ENCODE peak calls at places on chromosomes 2 and 18, in five cellular contexts. Z, N, I, O and C are unnamed samples.

GRCh38 chr18:10490401-10491289 is 35.2 kb upstream of the NAPG start:
- DNase-seq in Z (no peak), N (no peak), I (peak; percentile 72), O (no peak), C (peak; percentile 70)

GRCh38 chr2:45607701-45608100 is 3.4 kb downstream of the SRBD1 start:
- DNase-seq in N (no peak), O (no peak), I (no peak), Z (no peak), C (no peak)

GRCh38 chr18:48230459-48231113 is 178.6 kb downstream of the ZBTB7C start:
- DNase-seq in I (peak; percentile 49), Z (peak; percentile 79), N (no peak), O (no peak), C (peak; percentile 61)

GRCh38 chr2:17470855-17471641 is 47.2 kb downstream of the RAD51AP2 start:
- DNase-seq in I (no peak), Z (no peak), O (no peak), N (no peak), C (peak; percentile 5)

GRCh38 chr2:30492185-30492584 is 45.1 kb downstream of the LCLAT1 start:
- DNase-seq in O (no peak), I (no peak), Z (no peak), N (no peak), C (no peak)

GRCh38 chr2:182301093-182301492 is 125.7 kb downstream of the PDE1A start:
- DNase-seq in Z (no peak), O (no peak), N (no peak), I (no peak), C (no peak)

GRCh38 chr18:48994044-48994651 is 43.4 kb upstream of the SMAD7 start:
- DNase-seq in I (no peak), O (no peak), N (peak; percentile 76), Z (peak; percentile 77), C (no peak)

GRCh38 chr18:3692113-3692621 is 242.2 kb downstream of the TGIF1 start:
- DNase-seq in I (no peak), Z (no peak), N (no peak), O (no peak), C (no peak)

GRCh38 chr2:9770308-9771100 is 72.8 kb upstream of the TAF1B start:
- DNase-seq in I (peak; percentile 78), O (no peak), N (peak; percentile 66), Z (no peak), C (peak; percentile 73)

GRCh38 chr2:202950592-202950991 is 38.5 kb downstream of the CARF start:
- DNase-seq in Z (no peak), O (no peak), I (no peak), N (no peak), C (no peak)

GRCh38 chr2:45069711-45070664 is 60.7 kb upstream of the SIX2 start:
- DNase-seq in O (peak; percentile 70), I (no peak), N (no peak), Z (no peak), C (no peak)

GRCh38 chr2:240304746-240305161 is 130.7 kb upstream of the GPC1 start:
- DNase-seq in O (peak; percentile 62), I (no peak), N (no peak), Z (no peak), C (no peak)

GRCh38 chr2:55102056-55102812 is 52.0 kb upstream of the RTN4 start:
- DNase-seq in N (no peak), O (no peak), I (no peak), Z (no peak), C (no peak)

GRCh38 chr18:45997689-45998088 is 30.6 kb upstream of the EPG5 start:
- DNase-seq in N (no peak), I (peak; percentile 23), O (no peak), Z (no peak), C (peak; percentile 30)

GRCh38 chr2:100817388-100817985 is 2.5 kb upstream of the NPAS2 start:
- DNase-seq in I (no peak), Z (no peak), O (no peak), N (no peak), C (no peak)

DNA sequence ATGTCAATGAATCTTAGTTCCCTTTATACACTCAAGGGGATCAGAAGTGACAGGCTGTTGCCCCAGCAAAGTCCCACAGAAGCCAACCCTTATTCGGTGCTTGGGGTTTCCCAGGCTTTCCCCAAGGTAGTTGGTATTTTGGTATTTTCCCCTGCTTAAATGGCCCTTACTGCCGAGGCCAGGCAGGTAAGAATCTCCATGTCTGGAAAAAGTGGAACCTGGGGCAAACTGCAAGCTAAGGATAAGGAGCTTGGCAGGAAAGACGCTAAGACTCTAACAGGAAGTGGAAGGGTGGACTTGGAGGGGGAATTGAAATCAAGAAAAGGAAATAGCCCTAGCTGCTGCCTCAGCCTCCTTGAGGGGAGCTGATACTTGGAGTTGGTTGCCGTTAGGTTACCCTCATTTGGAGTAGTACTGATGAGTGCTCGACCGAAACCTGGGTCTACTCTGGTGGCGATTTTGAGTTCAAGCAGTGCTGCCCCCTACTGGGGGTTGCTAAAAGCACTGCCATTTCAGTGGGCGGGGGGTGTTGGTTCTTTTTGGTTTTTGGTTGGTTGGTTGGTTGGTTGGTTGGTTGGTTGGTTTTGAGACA is 3.3 kb upstream of the GPBAR1 start:
- DNase-seq in Z (peak; percentile 51), O (no peak), N (no peak), I (peak; percentile 83), C (peak; percentile 71)
- TF ChIP-seq CTCF in Z (peak; percentile 52), O (peak; percentile 73), N (peak; percentile 11), I (peak; percentile 70), C (peak; percentile 63)

GRCh38 chr18:26547302-26548143 is 830 bp downstream of the KCTD1 start:
- DNase-seq in I (peak; percentile 91), O (peak; percentile 84), Z (peak; percentile 79), N (peak; percentile 67), C (peak; percentile 85)
- TF ChIP-seq CTCF in I (peak; percentile 84), O (peak; percentile 70), Z (peak; percentile 35), N (peak; percentile 5), C (peak; percentile 57)

DNA sequence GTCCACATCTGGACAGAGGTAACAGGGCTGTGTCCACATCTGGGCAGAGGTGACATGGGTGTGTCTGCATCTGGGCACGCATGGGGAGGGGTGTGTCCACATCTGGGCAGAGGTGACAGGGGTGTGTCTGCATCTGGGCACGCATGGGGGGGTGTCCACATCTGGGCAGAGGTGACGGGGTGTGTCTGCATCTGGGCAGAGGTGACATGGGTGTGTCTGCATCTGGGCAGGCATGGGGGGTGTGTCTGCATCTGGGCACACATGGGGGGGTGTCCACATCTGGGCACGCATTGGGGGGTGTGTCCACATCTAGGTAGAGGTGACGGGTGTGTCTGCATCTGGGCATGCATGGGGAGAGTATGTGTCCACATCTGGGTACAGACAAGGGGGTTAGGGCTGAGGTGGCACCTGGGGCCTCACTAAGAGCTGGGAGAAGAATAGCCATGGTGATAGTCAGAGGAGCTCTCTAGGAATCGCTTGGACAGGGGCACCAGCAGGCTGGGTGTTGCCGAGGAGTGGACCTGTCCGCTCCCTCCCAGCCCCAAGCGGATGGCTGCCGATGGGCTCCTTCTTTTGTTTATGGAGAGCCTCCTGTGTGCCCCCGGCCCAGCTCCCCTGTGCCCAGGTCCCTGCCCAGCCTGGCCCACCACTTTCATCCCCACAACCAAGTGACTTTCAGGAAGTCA is 177.8 kb downstream of the EIPR1 start:
- DNase-seq in I (no peak), N (no peak), Z (peak; percentile 23), O (no peak), C (no peak)
- TF ChIP-seq CTCF in I (no peak), N (no peak), Z (no peak), O (no peak), C (no peak)

GRCh38 chr18:13726228-13726971 is at the start of the genes FAM210A and RNMT:
- DNase-seq in O (peak; percentile 96), N (peak; percentile 93), I (peak; percentile 93), Z (peak; percentile 98), C (peak; percentile 95)
- TF ChIP-seq CTCF in O (no peak), N (peak; percentile 52), I (peak; percentile 42), Z (no peak), C (peak; percentile 48)

GRCh38 chr2:112772322-112772721 is 7.9 kb upstream of the CKAP2L start:
- DNase-seq in N (no peak), O (no peak), Z (no peak), I (no peak), C (no peak)

GRCh38 chr2:112765251-112765650 is 842 bp upstream of the CKAP2L start:
- DNase-seq in O (no peak), Z (no peak), N (no peak), I (no peak), C (no peak)

GRCh38 chr2:112767693-112768380 is 3.4 kb upstream of the CKAP2L start:
- DNase-seq in O (no peak), N (no peak), I (no peak), Z (no peak), C (no peak)

GRCh38 chr2:112764071-112765044 is at the start of gene CKAP2L:
- DNase-seq in N (peak; percentile 88), O (peak; percentile 94), I (peak; percentile 96), Z (peak; percentile 98), C (peak; percentile 97)

DNA sequence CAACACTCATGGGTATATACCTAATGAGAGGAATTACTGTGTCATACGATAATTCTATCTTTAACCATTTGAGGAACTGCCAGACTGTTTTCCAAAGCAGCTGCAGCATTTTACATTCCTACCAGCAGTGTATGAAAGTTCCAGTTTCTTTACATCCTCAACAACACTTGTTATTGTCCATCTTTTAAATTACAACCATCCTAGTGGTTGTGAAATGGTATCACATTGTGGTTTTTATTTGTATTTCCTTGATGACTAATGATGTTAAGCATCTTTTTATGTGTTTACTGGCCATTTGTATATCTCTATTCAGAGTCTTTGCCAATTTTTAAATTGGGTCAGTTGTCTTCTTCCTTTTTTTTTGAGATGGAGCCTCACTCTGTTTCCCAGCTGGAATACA is 4.0 kb upstream of the CKAP2L start:
- DNase-seq in Z (no peak), O (no peak), I (no peak), N (no peak), C (no peak)
- TF ChIP-seq CTCF in Z (no peak), O (peak; percentile 32), I (no peak), N (no peak), C (no peak)

GRCh38 chr2:127025357-127026062 is 81.4 kb downstream of the BIN1 start:
- DNase-seq in Z (peak; percentile 83), N (peak; percentile 64), O (peak; percentile 86), I (peak; percentile 51), C (peak; percentile 61)
- TF ChIP-seq CTCF in Z (peak; percentile 30), N (peak; percentile 25), O (peak; percentile 48), I (peak; percentile 27), C (peak; percentile 23)